ENCODE peak calls at places on chromosomes 16 and 17, in ten cellular contexts. One of them, this sample, is unnamed. For H3K27me3, the result is how much of the 10 kb centered on the place peaks cover.

GRCh38 chr16:71499775-71500364 is 10.7 kb upstream of the ZNF19 start:
- DNase-seq in SK-N-SH: peak
- DNase-seq in colonic mucosa: peak
- DNase-seq in mammary epithelial cell: peak
- DNase-seq in body of pancreas: peak
- DNase-seq in pancreas: no peak
- DNase-seq in breast epithelium: no peak
- DNase-seq in HCT116: peak
- DNase-seq in CD8-positive, alpha-beta T cell: peak
- DNase-seq in heart right ventricle: peak
- DNase-seq in this sample: peak

GRCh38 chr16:10150906-10151305 is 31.3 kb downstream of the GRIN2A start:
- DNase-seq in SK-N-SH: no peak
- DNase-seq in colonic mucosa: no peak
- DNase-seq in mammary epithelial cell: peak
- DNase-seq in body of pancreas: no peak
- DNase-seq in pancreas: no peak
- DNase-seq in breast epithelium: no peak
- DNase-seq in HCT116: no peak
- DNase-seq in CD8-positive, alpha-beta T cell: no peak
- DNase-seq in heart right ventricle: no peak
- DNase-seq in this sample: no peak

GRCh38 chr16:11315499-11315898 is 29.8 kb upstream of the RMI2 start:
- DNase-seq in SK-N-SH: no peak
- DNase-seq in colonic mucosa: no peak
- DNase-seq in mammary epithelial cell: no peak
- DNase-seq in body of pancreas: no peak
- DNase-seq in pancreas: no peak
- DNase-seq in breast epithelium: no peak
- DNase-seq in HCT116: no peak
- DNase-seq in CD8-positive, alpha-beta T cell: no peak
- DNase-seq in heart right ventricle: no peak
- DNase-seq in this sample: no peak

GRCh38 chr17:76867578-76868175 is 527 bp upstream of the MGAT5B start:
- DNase-seq in SK-N-SH: peak
- DNase-seq in colonic mucosa: no peak
- DNase-seq in mammary epithelial cell: peak
- DNase-seq in body of pancreas: no peak
- DNase-seq in pancreas: no peak
- DNase-seq in breast epithelium: no peak
- DNase-seq in HCT116: no peak
- DNase-seq in CD8-positive, alpha-beta T cell: no peak
- DNase-seq in heart right ventricle: no peak
- DNase-seq in this sample: no peak

GRCh38 chr17:17605747-17606083 is 14.2 kb upstream of the PEMT start:
- DNase-seq in SK-N-SH: no peak
- DNase-seq in colonic mucosa: no peak
- DNase-seq in mammary epithelial cell: no peak
- DNase-seq in body of pancreas: no peak
- DNase-seq in pancreas: no peak
- DNase-seq in breast epithelium: no peak
- DNase-seq in HCT116: no peak
- DNase-seq in CD8-positive, alpha-beta T cell: no peak
- DNase-seq in heart right ventricle: no peak
- DNase-seq in this sample: no peak

GRCh38 chr16:66874079-66874775 is 6.1 kb upstream of the PDP2 start:
- DNase-seq in SK-N-SH: no peak
- DNase-seq in colonic mucosa: no peak
- DNase-seq in mammary epithelial cell: peak
- DNase-seq in body of pancreas: no peak
- DNase-seq in pancreas: no peak
- DNase-seq in breast epithelium: no peak
- DNase-seq in HCT116: no peak
- DNase-seq in CD8-positive, alpha-beta T cell: no peak
- DNase-seq in heart right ventricle: no peak
- DNase-seq in this sample: no peak

GRCh38 chr16:27446721-27447120 is 44.7 kb downstream of the IL21R start:
- DNase-seq in SK-N-SH: no peak
- DNase-seq in colonic mucosa: no peak
- DNase-seq in mammary epithelial cell: no peak
- DNase-seq in body of pancreas: no peak
- DNase-seq in pancreas: no peak
- DNase-seq in breast epithelium: no peak
- DNase-seq in HCT116: no peak
- DNase-seq in CD8-positive, alpha-beta T cell: peak
- DNase-seq in heart right ventricle: no peak
- DNase-seq in this sample: peak

GRCh38 chr16:14658063-14658462 is 25.3 kb downstream of the BFAR start:
- DNase-seq in SK-N-SH: no peak
- DNase-seq in colonic mucosa: peak
- DNase-seq in mammary epithelial cell: peak
- DNase-seq in body of pancreas: no peak
- DNase-seq in pancreas: no peak
- DNase-seq in breast epithelium: no peak
- DNase-seq in HCT116: no peak
- DNase-seq in CD8-positive, alpha-beta T cell: no peak
- DNase-seq in heart right ventricle: no peak
- DNase-seq in this sample: no peak

GRCh38 chr16:11402051-11402744 is 56.9 kb downstream of the RMI2 start:
- DNase-seq in SK-N-SH: peak
- DNase-seq in colonic mucosa: no peak
- DNase-seq in mammary epithelial cell: no peak
- DNase-seq in body of pancreas: peak
- DNase-seq in pancreas: no peak
- DNase-seq in breast epithelium: no peak
- DNase-seq in HCT116: no peak
- DNase-seq in CD8-positive, alpha-beta T cell: no peak
- DNase-seq in heart right ventricle: no peak
- DNase-seq in this sample: no peak

GRCh38 chr16:68228652-68229051 is 7.3 kb downstream of the ESRP2 start:
- DNase-seq in SK-N-SH: no peak
- DNase-seq in colonic mucosa: peak
- DNase-seq in mammary epithelial cell: no peak
- DNase-seq in body of pancreas: no peak
- DNase-seq in pancreas: no peak
- DNase-seq in breast epithelium: no peak
- DNase-seq in HCT116: no peak
- DNase-seq in CD8-positive, alpha-beta T cell: no peak
- DNase-seq in heart right ventricle: no peak
- DNase-seq in this sample: no peak

GRCh38 chr17:66369830-66370229 is 67.4 kb downstream of the PRKCA start:
- DNase-seq in SK-N-SH: no peak
- DNase-seq in colonic mucosa: no peak
- DNase-seq in mammary epithelial cell: no peak
- DNase-seq in body of pancreas: no peak
- DNase-seq in pancreas: no peak
- DNase-seq in breast epithelium: no peak
- DNase-seq in HCT116: no peak
- DNase-seq in CD8-positive, alpha-beta T cell: no peak
- DNase-seq in heart right ventricle: no peak
- DNase-seq in this sample: no peak

GRCh38 chr17:66371561-66371960 is 69.1 kb downstream of the PRKCA start:
- DNase-seq in SK-N-SH: no peak
- DNase-seq in colonic mucosa: no peak
- DNase-seq in mammary epithelial cell: no peak
- DNase-seq in body of pancreas: no peak
- DNase-seq in pancreas: no peak
- DNase-seq in breast epithelium: no peak
- DNase-seq in HCT116: no peak
- DNase-seq in CD8-positive, alpha-beta T cell: no peak
- DNase-seq in heart right ventricle: no peak
- DNase-seq in this sample: no peak

GRCh38 chr17:66373079-66373478 is 70.7 kb downstream of the PRKCA start:
- DNase-seq in SK-N-SH: no peak
- DNase-seq in colonic mucosa: no peak
- DNase-seq in mammary epithelial cell: no peak
- DNase-seq in body of pancreas: no peak
- DNase-seq in pancreas: no peak
- DNase-seq in breast epithelium: no peak
- DNase-seq in HCT116: no peak
- DNase-seq in CD8-positive, alpha-beta T cell: no peak
- DNase-seq in heart right ventricle: no peak
- DNase-seq in this sample: no peak

GRCh38 chr17:66373944-66374817 is 71.8 kb downstream of the PRKCA start:
- DNase-seq in SK-N-SH: peak
- DNase-seq in colonic mucosa: peak
- DNase-seq in mammary epithelial cell: no peak
- DNase-seq in body of pancreas: peak
- DNase-seq in pancreas: peak
- DNase-seq in breast epithelium: no peak
- DNase-seq in HCT116: no peak
- DNase-seq in CD8-positive, alpha-beta T cell: peak
- DNase-seq in heart right ventricle: peak
- DNase-seq in this sample: peak

DNA sequence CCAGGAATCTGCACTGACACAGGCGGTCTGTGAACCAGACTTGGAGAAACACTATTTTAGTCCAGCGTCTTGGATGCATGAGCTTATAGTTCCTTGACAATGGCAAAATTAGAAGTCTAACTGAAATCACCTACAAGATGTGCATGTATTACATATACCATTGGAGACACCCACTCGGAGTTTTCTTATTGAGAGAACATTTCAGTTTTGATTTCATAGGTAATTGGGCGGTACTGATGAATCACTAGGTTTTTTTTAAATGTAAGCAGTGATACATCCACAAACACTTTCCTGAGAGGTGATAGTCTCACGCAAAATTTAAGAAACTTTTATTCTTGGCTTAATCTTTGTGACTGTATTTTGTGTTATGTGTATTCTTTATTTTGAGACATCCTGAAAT is 69.8 kb downstream of the PRKCA start:
- DNase-seq in SK-N-SH: no peak
- DNase-seq in colonic mucosa: no peak
- DNase-seq in mammary epithelial cell: no peak
- DNase-seq in body of pancreas: no peak
- DNase-seq in pancreas: no peak
- DNase-seq in breast epithelium: no peak
- DNase-seq in HCT116: no peak
- DNase-seq in CD8-positive, alpha-beta T cell: no peak
- DNase-seq in heart right ventricle: no peak
- DNase-seq in this sample: no peak
- TF ChIP-seq CTCF in SK-N-SH: no peak
- TF ChIP-seq CTCF in colonic mucosa: no peak
- TF ChIP-seq CTCF in mammary epithelial cell: no peak
- TF ChIP-seq CTCF in body of pancreas: no peak
- TF ChIP-seq CTCF in pancreas: no peak
- TF ChIP-seq CTCF in breast epithelium: no peak
- TF ChIP-seq CTCF in HCT116: no peak
- TF ChIP-seq CTCF in CD8-positive, alpha-beta T cell: no peak
- TF ChIP-seq CTCF in heart right ventricle: no peak
- TF ChIP-seq CTCF in this sample: no peak

GRCh38 chr17:50712641-50713296 is 5.1 kb upstream of the ANKRD40 start:
- DNase-seq in SK-N-SH: no peak
- DNase-seq in colonic mucosa: no peak
- DNase-seq in mammary epithelial cell: no peak
- DNase-seq in body of pancreas: no peak
- DNase-seq in pancreas: no peak
- DNase-seq in breast epithelium: no peak
- DNase-seq in HCT116: no peak
- DNase-seq in CD8-positive, alpha-beta T cell: no peak
- DNase-seq in heart right ventricle: no peak
- DNase-seq in this sample: no peak

GRCh38 chr17:50710650-50711049 is 2.9 kb upstream of the ANKRD40 start:
- DNase-seq in SK-N-SH: no peak
- DNase-seq in colonic mucosa: no peak
- DNase-seq in mammary epithelial cell: no peak
- DNase-seq in body of pancreas: no peak
- DNase-seq in pancreas: no peak
- DNase-seq in breast epithelium: no peak
- DNase-seq in HCT116: no peak
- DNase-seq in CD8-positive, alpha-beta T cell: no peak
- DNase-seq in heart right ventricle: no peak
- DNase-seq in this sample: no peak

GRCh38 chr17:50707296-50708049 is at the start of gene ANKRD40:
- DNase-seq in SK-N-SH: peak
- DNase-seq in colonic mucosa: peak
- DNase-seq in mammary epithelial cell: peak
- DNase-seq in body of pancreas: peak
- DNase-seq in pancreas: peak
- DNase-seq in breast epithelium: peak
- DNase-seq in HCT116: peak
- DNase-seq in CD8-positive, alpha-beta T cell: peak
- DNase-seq in heart right ventricle: peak
- DNase-seq in this sample: peak

GRCh38 chr17:50708050-50709000 is 611 bp upstream of the ANKRD40 start:
- DNase-seq in SK-N-SH: no peak
- DNase-seq in colonic mucosa: no peak
- DNase-seq in mammary epithelial cell: no peak
- DNase-seq in body of pancreas: no peak
- DNase-seq in pancreas: no peak
- DNase-seq in breast epithelium: no peak
- DNase-seq in HCT116: no peak
- DNase-seq in CD8-positive, alpha-beta T cell: no peak
- DNase-seq in heart right ventricle: no peak
- DNase-seq in this sample: no peak

DNA sequence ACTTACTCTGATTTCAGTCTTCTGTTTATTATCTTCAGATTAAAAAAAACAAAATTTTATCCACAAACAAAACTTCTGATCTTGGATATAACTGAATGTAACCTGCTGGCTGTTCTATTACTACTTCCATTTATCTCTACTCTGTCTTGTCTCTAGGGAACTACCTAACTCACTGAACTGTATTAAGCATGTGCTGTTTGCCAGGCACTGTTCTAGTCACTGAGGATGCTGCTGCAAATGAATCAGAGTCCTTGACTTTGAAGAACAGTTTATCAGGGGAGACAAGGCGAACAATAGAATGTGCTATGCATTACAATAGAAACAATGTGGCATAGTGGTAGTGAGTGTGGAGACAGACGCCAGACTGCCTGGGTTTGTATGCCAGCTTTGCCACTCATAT is 2.3 kb upstream of the ANKRD40 start:
- DNase-seq in SK-N-SH: no peak
- DNase-seq in colonic mucosa: no peak
- DNase-seq in mammary epithelial cell: no peak
- DNase-seq in body of pancreas: no peak
- DNase-seq in pancreas: no peak
- DNase-seq in breast epithelium: no peak
- DNase-seq in HCT116: no peak
- DNase-seq in CD8-positive, alpha-beta T cell: no peak
- DNase-seq in heart right ventricle: no peak
- DNase-seq in this sample: no peak
- H3K27ac ChIP-seq in SK-N-SH: no peak
- H3K27ac ChIP-seq in colonic mucosa: no peak
- H3K27ac ChIP-seq in mammary epithelial cell: no peak
- H3K27ac ChIP-seq in body of pancreas: no peak
- H3K27ac ChIP-seq in pancreas: no peak
- H3K27ac ChIP-seq in breast epithelium: peak
- H3K27ac ChIP-seq in HCT116: no peak
- H3K27ac ChIP-seq in CD8-positive, alpha-beta T cell: no peak
- H3K27ac ChIP-seq in heart right ventricle: peak
- H3K27ac ChIP-seq in this sample: no peak

GRCh38 chr17:80477647-80478478 is 1.5 kb upstream of the NPTX1 start:
- DNase-seq in SK-N-SH: peak
- DNase-seq in colonic mucosa: no peak
- DNase-seq in mammary epithelial cell: peak
- DNase-seq in body of pancreas: peak
- DNase-seq in pancreas: no peak
- DNase-seq in breast epithelium: no peak
- DNase-seq in HCT116: no peak
- DNase-seq in CD8-positive, alpha-beta T cell: no peak
- DNase-seq in heart right ventricle: peak
- DNase-seq in this sample: peak
- H3K27me3 ChIP-seq in SK-N-SH: half or more
- H3K27me3 ChIP-seq in colonic mucosa: half or more
- H3K27me3 ChIP-seq in mammary epithelial cell: half or more
- H3K27me3 ChIP-seq in body of pancreas: half or more
- H3K27me3 ChIP-seq in pancreas: under half
- H3K27me3 ChIP-seq in breast epithelium: under half
- H3K27me3 ChIP-seq in HCT116: under half
- H3K27me3 ChIP-seq in CD8-positive, alpha-beta T cell: under half
- H3K27me3 ChIP-seq in heart right ventricle: half or more
- H3K27me3 ChIP-seq in this sample: half or more

GRCh38 chr16:87286839-87287626 is 30.2 kb downstream of the C16orf95 start:
- DNase-seq in SK-N-SH: no peak
- DNase-seq in colonic mucosa: no peak
- DNase-seq in mammary epithelial cell: no peak
- DNase-seq in body of pancreas: no peak
- DNase-seq in pancreas: no peak
- DNase-seq in breast epithelium: no peak
- DNase-seq in HCT116: no peak
- DNase-seq in CD8-positive, alpha-beta T cell: no peak
- DNase-seq in heart right ventricle: no peak
- DNase-seq in this sample: no peak
- TF ChIP-seq CTCF in SK-N-SH: no peak
- TF ChIP-seq CTCF in colonic mucosa: no peak
- TF ChIP-seq CTCF in mammary epithelial cell: no peak
- TF ChIP-seq CTCF in body of pancreas: no peak
- TF ChIP-seq CTCF in pancreas: no peak
- TF ChIP-seq CTCF in breast epithelium: no peak
- TF ChIP-seq CTCF in HCT116: no peak
- TF ChIP-seq CTCF in CD8-positive, alpha-beta T cell: no peak
- TF ChIP-seq CTCF in heart right ventricle: no peak
- TF ChIP-seq CTCF in this sample: no peak